ENCODE peak calls at places on chromosomes 13 and 19, in five cellular contexts. J is endodermal cell, B is fibroblast of lung, X is mammary epithelial cell, K is pancreas. N is an unnamed sample. For H3K4me1, the result is how much of the 10 kb centered on the place peaks cover.

GRCh38 chr19:53774011-53774410 is 50.1 kb downstream of the NLRP12 start:
- DNase-seq in B (no peak), K (no peak), J (no peak), X (no peak), N (no peak)

GRCh38 chr19:47002106-47002766 is 17.4 kb upstream of the NPAS1 start:
- DNase-seq in B (no peak), J (peak), X (no peak), K (peak), N (no peak)

GRCh38 chr19:12833747-12834417 is 497 bp downstream of the RTBDN start:
- DNase-seq in K (peak), B (no peak), J (peak), X (no peak), N (peak)

GRCh38 chr13:36344173-36344572 is 2.0 kb downstream of the SPART start:
- DNase-seq in X (peak), K (no peak), B (peak), J (no peak), N (no peak)

GRCh38 chr19:40619333-40620160 is 18.4 kb downstream of the LTBP4 start:
- DNase-seq in J (no peak), B (no peak), X (no peak), K (no peak), N (no peak)

GRCh38 chr19:41928754-41929535 is 696 bp upstream of the ERFL start:
- DNase-seq in J (peak), B (no peak), X (no peak), K (no peak), N (no peak)

GRCh38 chr19:55668603-55669348 is 6.2 kb upstream of the EPN1 start:
- DNase-seq in K (no peak), B (no peak), J (no peak), X (no peak), N (no peak)

GRCh38 chr19:749811-750210 is 1.1 kb upstream of the MISP start:
- DNase-seq in B (no peak), K (no peak), J (no peak), X (no peak), N (no peak)

GRCh38 chr19:6761053-6761676 is 6.1 kb downstream of the SH2D3A start:
- DNase-seq in B (peak), J (peak), X (no peak), K (no peak), N (no peak)

GRCh38 chr13:41746259-41746658 is 214.7 kb downstream of the VWA8 start:
- DNase-seq in B (peak), X (peak), J (no peak), K (no peak), N (no peak)

GRCh38 chr19:58543826-58544590 is at the start of gene TRIM28:
- DNase-seq in B (peak), K (peak), J (peak), X (peak), N (peak)

GRCh38 chr13:102598061-102598460 is 1.3 kb downstream of the TPP2 start:
- DNase-seq in K (no peak), X (peak), B (peak), J (no peak), N (no peak)

GRCh38 chr13:85148009-85148408 is 651.2 kb downstream of the SLITRK6 start:
- DNase-seq in X (no peak), K (no peak), J (peak), B (peak), N (peak)

GRCh38 chr13:42320375-42320787 is 48.4 kb downstream of the AKAP11 start:
- DNase-seq in X (no peak), K (no peak), B (no peak), J (peak), N (no peak)

GRCh38 chr13:25276748-25277147 is 10.5 kb downstream of the MTMR6 start:
- DNase-seq in J (no peak), B (peak), K (no peak), X (peak), N (no peak)

GRCh38 chr13:35714588-35714987 is 238.1 kb upstream of the MAB21L1 start:
- DNase-seq in B (no peak), X (no peak), K (no peak), J (peak), N (no peak)

GRCh38 chr19:21482863-21483276 is 22.5 kb upstream of the ZNF429 start:
- DNase-seq in J (peak), K (peak), B (peak), X (no peak), N (peak)

GRCh38 chr13:91369432-91369831 is 21.9 kb downstream of the MIR17HG start:
- DNase-seq in K (no peak), X (no peak), B (peak), J (no peak), N (no peak)

GRCh38 chr19:743168-743687 is 7.7 kb upstream of the MISP start:
- DNase-seq in X (no peak), K (peak), B (peak), J (peak), N (peak)

GRCh38 chr13:27281420-27281819 is 10.8 kb downstream of the RASL11A start:
- DNase-seq in J (no peak), B (no peak), X (no peak), K (no peak), N (no peak)

GRCh38 chr19:10718205-10719196 is 622 bp downstream of the DNM2 start:
- DNase-seq in B (peak), J (peak), X (peak), K (peak), N (peak)

GRCh38 chr13:32713397-32713796 is 127.1 kb downstream of the PDS5B start:
- DNase-seq in J (no peak), X (no peak), B (no peak), K (no peak), N (no peak)

GRCh38 chr13:32746474-32746873 is 160.2 kb downstream of the PDS5B start:
- DNase-seq in B (no peak), K (no peak), J (no peak), X (no peak), N (no peak)

GRCh38 chr19:29537181-29537580 is 11.4 kb downstream of the VSTM2B start:
- DNase-seq in X (no peak), K (no peak), J (no peak), B (no peak), N (no peak)

GRCh38 chr13:39527961-39528720 is 74.9 kb downstream of the LHFPL6 start:
- DNase-seq in B (peak), K (no peak), X (peak), J (no peak), N (no peak)

GRCh38 chr19:43430976-43431375 is 16.3 kb downstream of the TEX101 start:
- DNase-seq in B (no peak), J (no peak), K (no peak), X (no peak), N (no peak)

GRCh38 chr19:38792250-38793111 is 3.5 kb downstream of the LGALS7B start:
- DNase-seq in B (peak), K (peak), J (peak), X (no peak), N (no peak)

GRCh38 chr13:44601596-44601995 is 25.5 kb upstream of the TSC22D1 start:
- DNase-seq in B (no peak), J (peak), K (no peak), X (no peak), N (no peak)

GRCh38 chr19:18424890-18425514 is 5.8 kb downstream of the SSBP4 start:
- DNase-seq in K (peak), J (peak), B (no peak), X (no peak), N (no peak)

GRCh38 chr19:18425515-18426415 is 6.6 kb downstream of the SSBP4 start:
- DNase-seq in B (peak), J (peak), K (no peak), X (no peak), N (no peak)

GRCh38 chr19:18423258-18424020 is 4.2 kb downstream of the SSBP4 start:
- DNase-seq in K (no peak), B (no peak), X (no peak), J (no peak), N (no peak)

GRCh38 chr19:18422530-18423191 is 3.5 kb downstream of the SSBP4 start:
- DNase-seq in J (no peak), K (no peak), B (no peak), X (no peak), N (no peak)

GRCh38 chr19:18424122-18424889 is 5.1 kb downstream of the SSBP4 start:
- DNase-seq in J (peak), X (no peak), B (no peak), K (no peak), N (no peak)
- H3K4me1 ChIP-seq in J (under half), X (under half), B (under half), K (under half), N (under half)

GRCh38 chr13:98556417-98556816 is 20.5 kb downstream of the STK24 start:
- DNase-seq in X (no peak), J (no peak), K (no peak), B (no peak), N (no peak)

GRCh38 chr13:98563071-98563470 is 13.8 kb downstream of the STK24 start:
- DNase-seq in J (no peak), K (no peak), B (no peak), X (no peak), N (no peak)

GRCh38 chr13:98557934-98558630 is 18.8 kb downstream of the STK24 start:
- DNase-seq in X (no peak), K (no peak), J (no peak), B (no peak), N (peak)

DNA sequence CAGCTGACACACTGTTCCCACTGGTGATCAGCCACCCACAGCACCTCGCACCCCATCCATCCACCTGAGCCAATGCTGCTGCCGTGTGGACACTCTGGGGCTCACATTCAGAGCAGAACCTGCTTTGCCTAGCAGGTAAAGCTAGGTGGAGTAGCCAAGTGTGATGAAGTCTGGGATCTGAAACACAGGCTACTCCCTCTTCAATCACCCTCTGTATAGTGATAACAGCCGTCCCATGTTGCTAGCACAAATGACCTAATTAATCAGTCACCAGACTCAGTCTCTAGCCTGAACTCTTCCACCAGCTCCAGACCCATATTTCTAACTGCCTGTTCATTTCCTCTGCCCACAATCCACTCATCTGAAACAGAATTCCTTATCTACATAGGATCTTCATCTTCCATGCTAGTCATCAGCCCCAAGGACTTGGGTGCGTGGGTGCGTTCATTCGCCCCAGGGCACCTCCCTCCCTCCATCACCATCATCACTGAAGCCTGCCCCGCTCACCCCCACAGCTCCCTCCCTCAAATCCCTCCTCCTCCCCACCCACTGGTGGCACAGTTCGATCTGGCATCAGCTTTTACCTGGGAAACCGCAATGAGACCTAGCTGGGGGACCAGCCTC is 19.8 kb downstream of the STK24 start:
- DNase-seq in J (peak), X (peak), B (no peak), K (peak), N (peak)
- H3K4me1 ChIP-seq in J (under half), X (under half), B (under half), K (under half), N (half or more)

GRCh38 chr19:4636151-4636717 is 3.1 kb upstream of the TNFAIP8L1 start:
- DNase-seq in B (peak), X (peak), K (peak), J (peak), N (peak)
- H3K4me1 ChIP-seq in B (under half), X (under half), K (under half), J (under half), N (under half)

GRCh38 chr19:45184115-45184514 is 5.5 kb downstream of the BLOC1S3 start:
- DNase-seq in J (no peak), B (no peak), X (no peak), K (no peak), N (no peak)
- H3K4me1 ChIP-seq in J (under half), B (under half), X (under half), K (under half), N (under half)

DNA sequence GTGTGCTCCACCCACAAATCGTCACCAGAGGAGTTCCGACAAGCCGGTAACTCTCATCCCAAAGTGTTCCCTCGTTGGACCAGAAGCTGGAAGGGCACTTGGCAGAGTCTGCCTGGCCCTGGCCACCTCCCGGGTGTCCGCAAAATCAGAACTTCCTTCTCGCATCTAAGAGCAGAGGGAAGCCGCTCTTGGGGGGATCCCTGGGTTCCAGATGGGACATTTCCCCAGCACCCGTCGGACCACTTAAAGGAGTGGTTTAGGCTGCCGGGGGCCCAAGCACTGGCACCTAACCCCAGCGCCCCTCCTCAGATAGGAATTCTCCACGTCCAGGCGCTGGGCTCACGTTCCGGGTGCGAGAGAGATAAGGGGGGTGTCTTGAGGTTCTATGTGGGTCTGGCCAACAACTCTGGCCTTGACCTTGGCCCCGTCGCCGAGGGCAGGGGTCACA is 857 bp upstream of the MAP2K7 start:
- DNase-seq in X (no peak), K (peak), J (peak), B (no peak), N (no peak)
- H3K4me1 ChIP-seq in X (under half), K (under half), J (under half), B (under half), N (under half)

GRCh38 chr19:18090545-18091216 is 3.9 kb upstream of the IL12RB1 start:
- DNase-seq in B (no peak), J (no peak), X (no peak), K (no peak), N (no peak)

GRCh38 chr19:18083929-18084684 is 2.6 kb downstream of the IL12RB1 start:
- DNase-seq in J (no peak), X (no peak), B (no peak), K (no peak), N (no peak)

GRCh38 chr19:18085702-18086457 is 854 bp downstream of the IL12RB1 start:
- DNase-seq in B (no peak), K (no peak), X (no peak), J (no peak), N (no peak)

GRCh38 chr19:18089726-18090125 is 3.0 kb upstream of the IL12RB1 start:
- DNase-seq in J (no peak), X (no peak), K (no peak), B (no peak), N (no peak)

GRCh38 chr19:18086590-18087138 is at the start of gene IL12RB1:
- DNase-seq in K (no peak), J (no peak), X (no peak), B (no peak), N (no peak)
- H3K4me1 ChIP-seq in K (under half), J (under half), X (under half), B (under half), N (under half)

DNA sequence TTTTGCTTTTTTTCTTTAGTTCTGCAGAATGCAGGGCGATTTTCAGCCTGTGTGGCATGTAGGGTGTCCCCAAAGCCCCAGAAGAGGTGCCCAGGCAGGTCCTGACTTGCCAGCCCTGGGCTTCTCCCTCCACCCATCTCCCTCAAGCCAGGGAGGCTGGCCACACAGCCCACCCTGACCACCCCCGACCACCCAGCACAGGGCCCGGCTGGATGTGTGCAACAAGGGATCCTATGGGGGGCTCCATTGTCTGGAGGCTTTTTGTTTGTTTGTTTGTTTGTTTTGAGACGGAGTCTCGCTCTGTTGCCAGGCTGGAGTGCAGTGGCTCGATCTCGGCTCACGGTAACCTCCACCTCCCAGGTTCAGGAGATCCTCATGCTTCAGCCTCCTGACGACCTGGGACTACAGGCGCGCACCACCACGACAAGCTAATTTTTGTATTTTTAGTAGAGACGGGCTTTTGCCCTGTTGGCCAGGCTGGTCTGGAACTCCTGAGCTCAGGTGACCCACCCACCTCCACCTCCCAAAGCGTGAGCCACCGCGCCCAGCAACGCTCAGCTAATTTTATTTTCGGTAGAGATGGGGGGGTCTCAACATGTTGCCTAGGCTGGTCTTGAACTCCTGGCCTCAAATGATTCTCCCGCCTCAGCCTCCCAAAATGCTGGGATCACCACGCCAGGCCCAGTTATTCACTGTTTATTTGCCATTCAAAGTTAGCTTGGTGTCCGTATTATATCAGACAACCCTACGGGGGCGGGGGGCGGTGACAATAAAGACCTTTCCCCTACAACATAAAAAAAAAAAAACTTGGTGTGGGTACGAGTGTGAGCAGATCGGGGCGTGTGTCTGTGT is 7.8 kb upstream of the MKNK2 start:
- DNase-seq in J (no peak), B (no peak), X (no peak), K (peak), N (no peak)
- H3K4me1 ChIP-seq in J (under half), B (under half), X (half or more), K (under half), N (half or more)

DNA sequence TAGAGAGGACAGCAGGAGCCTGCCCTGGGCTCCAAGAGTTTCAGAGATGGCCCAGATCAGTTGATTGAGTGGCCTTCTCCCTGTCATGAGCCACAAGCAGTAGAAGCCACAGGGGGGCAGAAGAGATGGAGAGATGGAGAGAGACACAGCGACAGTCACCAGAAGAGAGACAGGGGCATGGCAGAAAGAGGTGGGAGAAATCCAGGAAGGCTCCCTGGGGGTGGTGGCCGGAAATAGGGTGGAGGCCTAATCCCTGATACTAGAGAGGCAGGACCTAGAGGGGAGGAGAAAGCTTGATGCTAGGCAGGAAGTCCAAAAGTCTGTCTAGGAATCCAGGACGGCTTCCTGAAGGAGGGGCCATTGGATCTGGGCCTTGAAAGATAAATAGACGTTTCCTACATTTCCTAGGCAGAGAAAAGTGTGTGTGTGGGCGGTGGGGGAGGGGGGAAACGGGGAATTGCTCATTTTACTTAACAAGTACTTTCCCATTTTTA is 9.6 kb upstream of the TPM4 start:
- DNase-seq in K (no peak), J (no peak), B (peak), X (peak), N (no peak)
- H3K4me1 ChIP-seq in K (under half), J (under half), B (under half), X (under half), N (under half)

DNA sequence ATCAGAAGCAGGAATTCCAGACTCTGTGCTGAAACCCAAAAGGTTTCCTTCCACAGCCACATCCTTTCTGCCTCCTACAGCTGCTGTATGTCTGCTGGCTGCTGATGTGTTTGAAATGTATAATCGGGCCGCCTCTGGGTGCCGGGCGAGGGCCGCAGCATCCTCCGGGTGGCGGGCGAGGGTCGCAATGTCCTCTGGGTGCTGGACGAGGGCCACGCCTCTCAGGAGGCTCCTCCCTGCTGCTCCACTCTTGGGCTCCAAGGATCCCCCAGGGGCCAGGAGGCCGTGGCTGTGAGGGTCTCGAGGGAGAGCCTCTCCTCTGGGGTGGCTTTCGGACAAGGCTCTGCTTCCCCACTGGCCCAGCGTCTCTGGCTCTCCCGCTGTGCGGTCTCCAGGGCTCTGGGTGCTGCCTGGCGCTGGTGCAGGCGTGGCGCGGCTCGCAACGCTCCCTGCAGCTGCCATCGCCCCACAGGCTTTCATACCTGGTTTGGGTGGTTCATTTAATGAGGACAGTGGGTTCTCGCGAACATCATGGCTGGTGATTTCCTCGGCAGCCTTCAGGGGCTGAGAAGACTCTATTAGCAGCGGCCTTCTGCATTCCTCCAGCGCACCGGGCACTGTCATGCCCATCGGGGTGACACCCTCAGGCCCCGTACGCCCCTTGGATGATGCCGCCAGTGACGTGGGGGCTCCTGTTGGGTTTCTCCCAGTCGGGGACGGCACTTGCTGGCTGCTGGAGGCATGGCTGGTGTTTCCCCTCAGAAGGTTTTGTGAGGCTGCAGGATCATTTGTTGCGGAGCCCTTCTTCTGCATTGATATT is 41.8 kb upstream of the GRTP1 start:
- DNase-seq in J (peak), X (no peak), K (no peak), B (peak), N (no peak)
- H3K4me1 ChIP-seq in J (under half), X (under half), K (under half), B (under half), N (under half)

GRCh38 chr19:3138268-3138667 is 2.4 kb downstream of the GNA15 start:
- DNase-seq in J (no peak), B (no peak), X (no peak), K (no peak), N (no peak)
- H3K4me1 ChIP-seq in J (under half), B (under half), X (under half), K (under half), N (under half)

N was measured in thyroid gland.